ENCODE peak calls at places on chromosomes 1 and 21, in four cellular contexts. One of them, this sample, is unnamed.
A peak's percentile ranks its signal among the peaks of the same experiment; 100 is the strongest.

GRCh38 chr1:36781098-36781497 is 253.2 kb downstream of the GRIK3 start:
- DNase-seq in HuH-7: no peak
- DNase-seq in AG08395: no peak
- DNase-seq in NCI-H1417: no peak
- DNase-seq in this sample: no peak

GRCh38 chr1:185559684-185560310 is 174.4 kb upstream of the HMCN1 start:
- DNase-seq in HuH-7: peak; percentile 10
- DNase-seq in AG08395: peak; percentile 60
- DNase-seq in NCI-H1417: peak; percentile 30
- DNase-seq in this sample: peak; percentile 33

GRCh38 chr1:176557543-176558258 is 94.7 kb downstream of the PAPPA2 start:
- DNase-seq in HuH-7: no peak
- DNase-seq in NCI-H1417: no peak
- DNase-seq in AG08395: no peak
- DNase-seq in this sample: no peak

GRCh38 chr1:209937996-209938959 is at the start of gene SYT14:
- DNase-seq in NCI-H1417: peak; percentile 77
- DNase-seq in HuH-7: no peak
- DNase-seq in AG08395: peak; percentile 11
- DNase-seq in this sample: no peak

GRCh38 chr1:62613890-62614289 is 16.6 kb downstream of the ANGPTL3 start:
- DNase-seq in NCI-H1417: no peak
- DNase-seq in HuH-7: no peak
- DNase-seq in AG08395: peak; percentile 17
- DNase-seq in this sample: no peak

GRCh38 chr1:57678138-57678537 is 254.3 kb upstream of the DAB1 start:
- DNase-seq in AG08395: no peak
- DNase-seq in NCI-H1417: peak; percentile 90
- DNase-seq in HuH-7: no peak
- DNase-seq in this sample: no peak

GRCh38 chr1:225572422-225572821 is 80.5 kb downstream of the ENAH start:
- DNase-seq in HuH-7: peak; percentile 13
- DNase-seq in NCI-H1417: no peak
- DNase-seq in AG08395: peak; percentile 43
- DNase-seq in this sample: no peak

GRCh38 chr1:54499097-54500029 is 48.7 kb upstream of the ACOT11 start:
- DNase-seq in NCI-H1417: peak; percentile 18
- DNase-seq in AG08395: peak; percentile 54
- DNase-seq in HuH-7: peak; percentile 81
- DNase-seq in this sample: peak; percentile 17

GRCh38 chr1:44089371-44090070 is 29.1 kb upstream of the KLF17 start:
- DNase-seq in HuH-7: no peak
- DNase-seq in AG08395: no peak
- DNase-seq in NCI-H1417: no peak
- DNase-seq in this sample: no peak

GRCh38 chr1:33173091-33173490 is 8.8 kb downstream of the TRIM62 start:
- DNase-seq in HuH-7: no peak
- DNase-seq in AG08395: no peak
- DNase-seq in NCI-H1417: no peak
- DNase-seq in this sample: no peak

GRCh38 chr1:155261888-155262673 is at the start of gene SCAMP3:
- DNase-seq in HuH-7: peak; percentile 99
- DNase-seq in AG08395: peak; percentile 99
- DNase-seq in NCI-H1417: peak; percentile 100
- DNase-seq in this sample: peak; percentile 78

GRCh38 chr1:55337801-55338447 is 122.8 kb upstream of the USP24 start:
- DNase-seq in AG08395: peak; percentile 51
- DNase-seq in HuH-7: peak; percentile 44
- DNase-seq in NCI-H1417: peak; percentile 18
- DNase-seq in this sample: peak; percentile 3

GRCh38 chr1:167563579-167564246 is 10.2 kb upstream of the CREG1 start:
- DNase-seq in HuH-7: no peak
- DNase-seq in NCI-H1417: peak; percentile 77
- DNase-seq in AG08395: no peak
- DNase-seq in this sample: no peak

GRCh38 chr1:40831001-40831732 is 31.0 kb downstream of the CITED4 start:
- DNase-seq in AG08395: no peak
- DNase-seq in HuH-7: no peak
- DNase-seq in NCI-H1417: no peak
- DNase-seq in this sample: no peak

GRCh38 chr21:14876464-14876863 is 188.3 kb downstream of the NRIP1 start:
- DNase-seq in HuH-7: no peak
- DNase-seq in AG08395: no peak
- DNase-seq in NCI-H1417: no peak
- DNase-seq in this sample: no peak

GRCh38 chr1:9101510-9102146 is 27.3 kb downstream of the GPR157 start:
- DNase-seq in HuH-7: peak; percentile 70
- DNase-seq in NCI-H1417: peak; percentile 60
- DNase-seq in AG08395: peak; percentile 85
- DNase-seq in this sample: no peak

GRCh38 chr1:218351617-218352438 is 6.7 kb downstream of the TGFB2 start:
- DNase-seq in AG08395: no peak
- DNase-seq in NCI-H1417: no peak
- DNase-seq in HuH-7: peak; percentile 44
- DNase-seq in this sample: peak; percentile 9

GRCh38 chr1:229253170-229253974 is 17.5 kb upstream of the RAB4A start:
- DNase-seq in NCI-H1417: no peak
- DNase-seq in AG08395: no peak
- DNase-seq in HuH-7: peak; percentile 52
- DNase-seq in this sample: no peak

GRCh38 chr1:12031039-12031980 is 12.0 kb downstream of the MIIP start:
- DNase-seq in AG08395: peak; percentile 70
- DNase-seq in NCI-H1417: no peak
- DNase-seq in HuH-7: peak; percentile 61
- DNase-seq in this sample: no peak

GRCh38 chr1:43992232-43992995 is 1.0 kb downstream of the CCDC24 start:
- DNase-seq in AG08395: no peak
- DNase-seq in NCI-H1417: no peak
- DNase-seq in HuH-7: no peak
- DNase-seq in this sample: no peak

GRCh38 chr21:20739421-20739820 is 258.8 kb upstream of the NCAM2 start:
- DNase-seq in NCI-H1417: no peak
- DNase-seq in AG08395: no peak
- DNase-seq in HuH-7: peak; percentile 24
- DNase-seq in this sample: no peak

GRCh38 chr1:182629674-182630073 is 25.5 kb upstream of the RGS16 start:
- DNase-seq in NCI-H1417: no peak
- DNase-seq in HuH-7: no peak
- DNase-seq in AG08395: no peak
- DNase-seq in this sample: peak; percentile 58

GRCh38 chr21:29295066-29295650 is 3.6 kb upstream of the BACH1 start:
- DNase-seq in HuH-7: no peak
- DNase-seq in NCI-H1417: no peak
- DNase-seq in AG08395: no peak
- DNase-seq in this sample: no peak

GRCh38 chr1:113042336-113043143 is 30.5 kb upstream of the LRIG2 start:
- DNase-seq in HuH-7: peak; percentile 70
- DNase-seq in AG08395: peak; percentile 91
- DNase-seq in NCI-H1417: peak; percentile 24
- DNase-seq in this sample: peak; percentile 4

GRCh38 chr1:45101947-45102346 is 89.9 kb downstream of the UROD start:
- DNase-seq in HuH-7: no peak
- DNase-seq in AG08395: no peak
- DNase-seq in NCI-H1417: no peak
- DNase-seq in this sample: no peak

GRCh38 chr1:64956733-64957441 is 9.5 kb downstream of the JAK1 start:
- DNase-seq in HuH-7: no peak
- DNase-seq in AG08395: no peak
- DNase-seq in NCI-H1417: no peak
- DNase-seq in this sample: peak; percentile 14

GRCh38 chr1:2416403-2416802 is 4.0 kb upstream of the PEX10 start:
- DNase-seq in HuH-7: no peak
- DNase-seq in AG08395: no peak
- DNase-seq in NCI-H1417: no peak
- DNase-seq in this sample: no peak

This sample was measured in effector memory CD8-positive, alpha-beta T cell.